ENCODE peak calls at places on chromosomes 5 and 9, in six cellular contexts. Q, L, M, A, N and B are unnamed samples.
A peak's percentile ranks its signal among the peaks of the same experiment; 100 is the strongest.

GRCh38 chr5:169161022-169161680 is 139.8 kb downstream of the SLIT3 start:
- DNase-seq in Q (peak; percentile 73), L (no peak), M (peak; percentile 21), A (peak; percentile 93), N (no peak), B (peak; percentile 48)

GRCh38 chr9:125493861-125494554 is 213.0 kb downstream of the MAPKAP1 start:
- DNase-seq in Q (no peak), L (no peak), M (no peak), A (no peak), N (no peak), B (no peak)

GRCh38 chr9:89189215-89189614 is 10.6 kb upstream of the SHC3 start:
- DNase-seq in Q (no peak), L (no peak), M (no peak), A (no peak), N (no peak), B (no peak)

GRCh38 chr5:143204474-143205246 is 198.8 kb downstream of the NR3C1 start:
- DNase-seq in Q (no peak), L (no peak), M (no peak), A (no peak), N (no peak), B (no peak)

GRCh38 chr5:67636850-67637524 is 440.4 kb upstream of the CD180 start:
- DNase-seq in Q (no peak), L (no peak), M (no peak), A (no peak), N (no peak), B (no peak)

GRCh38 chr5:132437604-132438275 is 52.8 kb downstream of the IRF1 start:
- DNase-seq in Q (peak; percentile 78), L (no peak), M (peak; percentile 73), A (peak; percentile 86), N (peak; percentile 61), B (peak; percentile 89)

GRCh38 chr5:142922223-142922952 is 152.2 kb downstream of the ARHGAP26 start:
- DNase-seq in Q (no peak), L (no peak), M (no peak), A (peak; percentile 50), N (no peak), B (no peak)

GRCh38 chr5:41161271-41161670 is 52.1 kb downstream of the C6 start:
- DNase-seq in Q (no peak), L (no peak), M (no peak), A (peak; percentile 20), N (no peak), B (no peak)

GRCh38 chr5:68795190-68795589 is 298.6 kb upstream of the SLC30A5 start:
- DNase-seq in Q (peak; percentile 22), L (no peak), M (no peak), A (no peak), N (no peak), B (no peak)

GRCh38 chr9:109969559-109970237 is 189.7 kb downstream of the PALM2AKAP2 start:
- DNase-seq in Q (peak; percentile 33), L (no peak), M (no peak), A (no peak), N (no peak), B (no peak)

GRCh38 chr9:113184509-113184908 is 33.7 kb downstream of the SLC31A2 start:
- DNase-seq in Q (no peak), L (no peak), M (no peak), A (no peak), N (no peak), B (no peak)

GRCh38 chr9:108727580-108728056 is 128.2 kb downstream of the ACTL7B start:
- DNase-seq in Q (peak; percentile 51), L (no peak), M (peak; percentile 68), A (no peak), N (no peak), B (no peak)

GRCh38 chr9:38309324-38310195 is 82.9 kb upstream of the ALDH1B1 start:
- DNase-seq in Q (no peak), L (no peak), M (no peak), A (peak; percentile 17), N (no peak), B (no peak)

GRCh38 chr5:33337621-33337960 is 103.2 kb upstream of the TARS1 start:
- DNase-seq in Q (no peak), L (no peak), M (no peak), A (no peak), N (no peak), B (no peak)

GRCh38 chr5:113067635-113068344 is 91.2 kb downstream of the DCP2 start:
- DNase-seq in Q (no peak), L (no peak), M (no peak), A (no peak), N (no peak), B (no peak)

GRCh38 chr9:94577541-94577940 is 16.1 kb downstream of the FBP2 start:
- DNase-seq in Q (no peak), L (no peak), M (no peak), A (no peak), N (no peak), B (no peak)

GRCh38 chr5:56564451-56565223 is 250.7 kb upstream of the MAP3K1 start:
- DNase-seq in Q (no peak), L (no peak), M (no peak), A (no peak), N (no peak), B (no peak)

GRCh38 chr9:137666505-137666809 is 47.7 kb downstream of the EHMT1 start:
- DNase-seq in Q (no peak), L (no peak), M (peak; percentile 32), A (no peak), N (no peak), B (no peak)

GRCh38 chr5:124604419-124604818 is 142.0 kb downstream of the ZNF608 start:
- DNase-seq in Q (no peak), L (no peak), M (no peak), A (no peak), N (no peak), B (no peak)

GRCh38 chr5:53069626-53070025 is 39.9 kb downstream of the MOCS2 start:
- DNase-seq in Q (no peak), L (peak; percentile 42), M (no peak), A (peak; percentile 33), N (peak; percentile 28), B (no peak)

GRCh38 chr9:31608881-31609280 is 775.6 kb upstream of the ACO1 start:
- DNase-seq in Q (no peak), L (no peak), M (no peak), A (no peak), N (no peak), B (no peak)

GRCh38 chr9:133142657-133143592 is 20.8 kb downstream of the GBGT1 start:
- DNase-seq in Q (no peak), L (no peak), M (no peak), A (no peak), N (peak; percentile 36), B (no peak)

GRCh38 chr9:71793386-71794105 is 25.2 kb upstream of the CEMIP2 start:
- DNase-seq in Q (no peak), L (no peak), M (no peak), A (peak; percentile 56), N (no peak), B (no peak)

GRCh38 chr5:90529939-90530677 is 724 bp upstream of the LYSMD3 start:
- DNase-seq in Q (peak; percentile 44), L (no peak), M (peak; percentile 36), A (peak; percentile 82), N (peak; percentile 38), B (no peak)

GRCh38 chr9:20791682-20792081 is 107.6 kb downstream of the FOCAD start:
- DNase-seq in Q (no peak), L (no peak), M (no peak), A (no peak), N (no peak), B (no peak)

GRCh38 chr5:113274836-113275414 is 159.9 kb downstream of the TSSK1B start:
- DNase-seq in Q (no peak), L (no peak), M (no peak), A (no peak), N (no peak), B (no peak)

GRCh38 chr5:154311362-154311761 is 120.8 kb downstream of the GALNT10 start:
- DNase-seq in Q (no peak), L (no peak), M (no peak), A (no peak), N (peak; percentile 3), B (no peak)

GRCh38 chr5:13108281-13108680 is 836.2 kb downstream of the DNAH5 start:
- DNase-seq in Q (no peak), L (no peak), M (no peak), A (no peak), N (no peak), B (no peak)

GRCh38 chr9:93808115-93809029 is 146.8 kb downstream of the BARX1 start:
- DNase-seq in Q (no peak), L (no peak), M (no peak), A (peak; percentile 2), N (no peak), B (no peak)

GRCh38 chr5:111691914-111692313 is 65.1 kb downstream of the NREP start:
- DNase-seq in Q (no peak), L (no peak), M (no peak), A (peak; percentile 18), N (no peak), B (no peak)

GRCh38 chr5:9850456-9850855 is 220.3 kb upstream of the TAS2R1 start:
- DNase-seq in Q (no peak), L (no peak), M (no peak), A (no peak), N (no peak), B (no peak)